ENCODE peak calls at places on chromosomes 13 and 19, in five cellular contexts. T is nephron progenitor cell; L is activated T-helper 2 cell treated with anti-CD3 and anti-CD28 coated beads, Interferon-gamma antibody, Interleukin-2, Interleukin-4, amounts not matched to agents 10 μg/mL and 5 μg/mL and 100 μg/mL, durations not matched to agents 14 hours and 24 hours and 36 hours; Y is mucosa of gallbladder; N is stimulated activated CD4-positive, alpha-beta T cell treated with anti-CD3 and anti-CD28 coated beads, TNF-alpha, amount 100 ng/mL, for 24 hours. G is an unnamed sample.

GRCh38 chr13:109593230-109593629 is 193.2 kb downstream of the IRS2 start:
- DNase-seq in Y (no peak), L (no peak), T (no peak), N (no peak), G (no peak)

GRCh38 chr13:28794370-28794769 is 25.8 kb upstream of the MTUS2 start:
- DNase-seq in T (no peak), L (no peak), N (no peak), Y (peak), G (no peak)

GRCh38 chr13:49368688-49369087 is 75.2 kb downstream of the CAB39L start:
- DNase-seq in L (no peak), N (no peak), Y (no peak), T (no peak), G (no peak)

GRCh38 chr19:54648129-54648528 is 14.7 kb upstream of the LILRB4 start:
- DNase-seq in L (no peak), T (no peak), N (no peak), Y (no peak), G (no peak)

GRCh38 chr19:34330116-34330515 is 34.9 kb upstream of the GPI start:
- DNase-seq in Y (no peak), L (no peak), T (no peak), N (no peak), G (no peak)

GRCh38 chr13:98476538-98476966 is 100.4 kb downstream of the STK24 start:
- DNase-seq in T (no peak), N (peak), Y (peak), L (peak), G (peak)

GRCh38 chr13:112634102-112634501 is 46.1 kb upstream of the TUBGCP3 start:
- DNase-seq in T (no peak), N (no peak), L (no peak), Y (no peak), G (no peak)

GRCh38 chr19:48342841-48343540 is 17.6 kb downstream of the EMP3 start:
- DNase-seq in T (no peak), N (no peak), Y (no peak), L (no peak), G (no peak)

GRCh38 chr19:47729468-47729798 is 15.9 kb upstream of the NOP53 start:
- DNase-seq in T (no peak), L (no peak), Y (peak), N (no peak), G (peak)

GRCh38 chr13:90402102-90402501 is 945.4 kb upstream of the MIR17HG start:
- DNase-seq in L (no peak), Y (no peak), T (no peak), N (no peak), G (no peak)

GRCh38 chr19:57512845-57513244 is 13.1 kb downstream of the ZNF773 start:
- DNase-seq in N (no peak), Y (no peak), T (peak), L (no peak), G (no peak)

GRCh38 chr13:32267836-32268439 is 47.2 kb downstream of the ZAR1L start:
- DNase-seq in T (no peak), L (no peak), N (peak), Y (no peak), G (no peak)

GRCh38 chr19:38879400-38879751 is 1.3 kb upstream of the RINL start:
- DNase-seq in N (no peak), L (no peak), T (no peak), Y (no peak), G (no peak)

GRCh38 chr13:113489171-113489548 is 1.4 kb downstream of the DCUN1D2 start:
- DNase-seq in T (no peak), L (no peak), N (no peak), Y (no peak), G (peak)

GRCh38 chr19:2164020-2164988 is 571 bp downstream of the DOT1L start:
- DNase-seq in L (peak), Y (peak), N (peak), T (no peak), G (no peak)

GRCh38 chr19:48510421-48511268 is 990 bp downstream of the LMTK3 start:
- DNase-seq in N (peak), T (peak), L (peak), Y (peak), G (peak)

GRCh38 chr19:35643255-35644205 is 2.0 kb downstream of the ETV2 start:
- DNase-seq in N (peak), L (peak), Y (peak), T (peak), G (peak)